ENCODE peak calls at places on chromosomes 12 and 14, in eight cellular contexts. One of them, this sample, is unnamed.

GRCh38 chr12:110270125-110270962 is 10.7 kb upstream of the ATP2A2 start:
- DNase-seq in foreskin melanocyte: no peak
- DNase-seq in SW 1271: no peak
- DNase-seq in activated CD8-positive, alpha-beta memory T cell treated with anti-CD3 and anti-CD28 coated beads for 24 hours: no peak
- DNase-seq in lung microvascular endothelial cell: peak
- DNase-seq in AG09309: no peak
- DNase-seq in effector memory CD8-positive, alpha-beta T cell: no peak
- DNase-seq in GM13977: no peak
- DNase-seq in this sample: no peak

GRCh38 chr14:78519863-78520262 is 349.7 kb downstream of the NRXN3 start:
- DNase-seq in foreskin melanocyte: peak
- DNase-seq in SW 1271: no peak
- DNase-seq in activated CD8-positive, alpha-beta memory T cell treated with anti-CD3 and anti-CD28 coated beads for 24 hours: no peak
- DNase-seq in lung microvascular endothelial cell: peak
- DNase-seq in AG09309: no peak
- DNase-seq in effector memory CD8-positive, alpha-beta T cell: no peak
- DNase-seq in GM13977: peak
- DNase-seq in this sample: no peak

GRCh38 chr14:64123241-64123956 is 170.8 kb downstream of the ESR2 start:
- DNase-seq in foreskin melanocyte: no peak
- DNase-seq in SW 1271: no peak
- DNase-seq in activated CD8-positive, alpha-beta memory T cell treated with anti-CD3 and anti-CD28 coated beads for 24 hours: no peak
- DNase-seq in lung microvascular endothelial cell: no peak
- DNase-seq in AG09309: no peak
- DNase-seq in effector memory CD8-positive, alpha-beta T cell: no peak
- DNase-seq in GM13977: no peak
- DNase-seq in this sample: no peak

GRCh38 chr12:57569858-57570257 is 20.0 kb downstream of the KIF5A start:
- DNase-seq in foreskin melanocyte: no peak
- DNase-seq in SW 1271: no peak
- DNase-seq in activated CD8-positive, alpha-beta memory T cell treated with anti-CD3 and anti-CD28 coated beads for 24 hours: no peak
- DNase-seq in lung microvascular endothelial cell: no peak
- DNase-seq in AG09309: no peak
- DNase-seq in effector memory CD8-positive, alpha-beta T cell: no peak
- DNase-seq in GM13977: no peak
- DNase-seq in this sample: no peak

GRCh38 chr12:3962661-3963483 is 89.7 kb upstream of the PARP11 start:
- DNase-seq in foreskin melanocyte: no peak
- DNase-seq in SW 1271: no peak
- DNase-seq in activated CD8-positive, alpha-beta memory T cell treated with anti-CD3 and anti-CD28 coated beads for 24 hours: peak
- DNase-seq in lung microvascular endothelial cell: no peak
- DNase-seq in AG09309: no peak
- DNase-seq in effector memory CD8-positive, alpha-beta T cell: peak
- DNase-seq in GM13977: no peak
- DNase-seq in this sample: no peak

GRCh38 chr12:34291001-34291400 is 268.7 kb downstream of the ALG10 start:
- DNase-seq in foreskin melanocyte: no peak
- DNase-seq in SW 1271: no peak
- DNase-seq in activated CD8-positive, alpha-beta memory T cell treated with anti-CD3 and anti-CD28 coated beads for 24 hours: no peak
- DNase-seq in lung microvascular endothelial cell: no peak
- DNase-seq in AG09309: no peak
- DNase-seq in effector memory CD8-positive, alpha-beta T cell: no peak
- DNase-seq in GM13977: no peak
- DNase-seq in this sample: no peak

GRCh38 chr12:53051058-53051880 is 1.4 kb downstream of the TNS2 start:
- DNase-seq in foreskin melanocyte: peak
- DNase-seq in SW 1271: no peak
- DNase-seq in activated CD8-positive, alpha-beta memory T cell treated with anti-CD3 and anti-CD28 coated beads for 24 hours: no peak
- DNase-seq in lung microvascular endothelial cell: peak
- DNase-seq in AG09309: no peak
- DNase-seq in effector memory CD8-positive, alpha-beta T cell: no peak
- DNase-seq in GM13977: no peak
- DNase-seq in this sample: peak

GRCh38 chr12:52673216-52673615 is 7.0 kb downstream of the KRT1 start:
- DNase-seq in foreskin melanocyte: no peak
- DNase-seq in SW 1271: no peak
- DNase-seq in activated CD8-positive, alpha-beta memory T cell treated with anti-CD3 and anti-CD28 coated beads for 24 hours: no peak
- DNase-seq in lung microvascular endothelial cell: no peak
- DNase-seq in AG09309: no peak
- DNase-seq in effector memory CD8-positive, alpha-beta T cell: no peak
- DNase-seq in GM13977: no peak
- DNase-seq in this sample: no peak

GRCh38 chr14:52025310-52025709 is 36.0 kb downstream of the RTRAF start:
- DNase-seq in foreskin melanocyte: no peak
- DNase-seq in SW 1271: peak
- DNase-seq in activated CD8-positive, alpha-beta memory T cell treated with anti-CD3 and anti-CD28 coated beads for 24 hours: no peak
- DNase-seq in lung microvascular endothelial cell: no peak
- DNase-seq in AG09309: peak
- DNase-seq in effector memory CD8-positive, alpha-beta T cell: no peak
- DNase-seq in GM13977: no peak
- DNase-seq in this sample: peak

GRCh38 chr14:58738189-58738836 is 100.6 kb downstream of the DACT1 start:
- DNase-seq in foreskin melanocyte: no peak
- DNase-seq in SW 1271: peak
- DNase-seq in activated CD8-positive, alpha-beta memory T cell treated with anti-CD3 and anti-CD28 coated beads for 24 hours: no peak
- DNase-seq in lung microvascular endothelial cell: no peak
- DNase-seq in AG09309: peak
- DNase-seq in effector memory CD8-positive, alpha-beta T cell: no peak
- DNase-seq in GM13977: no peak
- DNase-seq in this sample: peak

GRCh38 chr12:108526482-108527234 is 11.6 kb downstream of the FICD start:
- DNase-seq in foreskin melanocyte: peak
- DNase-seq in SW 1271: no peak
- DNase-seq in activated CD8-positive, alpha-beta memory T cell treated with anti-CD3 and anti-CD28 coated beads for 24 hours: no peak
- DNase-seq in lung microvascular endothelial cell: no peak
- DNase-seq in AG09309: no peak
- DNase-seq in effector memory CD8-positive, alpha-beta T cell: no peak
- DNase-seq in GM13977: no peak
- DNase-seq in this sample: no peak

GRCh38 chr12:13163868-13164267 is 32.7 kb upstream of the EMP1 start:
- DNase-seq in foreskin melanocyte: no peak
- DNase-seq in SW 1271: no peak
- DNase-seq in activated CD8-positive, alpha-beta memory T cell treated with anti-CD3 and anti-CD28 coated beads for 24 hours: no peak
- DNase-seq in lung microvascular endothelial cell: no peak
- DNase-seq in AG09309: no peak
- DNase-seq in effector memory CD8-positive, alpha-beta T cell: no peak
- DNase-seq in GM13977: no peak
- DNase-seq in this sample: no peak

This sample was measured in dermis microvascular lymphatic vessel endothelial cell.